ENCODE peak calls at places on chromosome 10, in five cellular contexts. Y is right lobe of liver, G is Panc1, R is Peyer's patch, U is fibroblast of pulmonary artery. X is an unnamed sample.
A peak's percentile ranks its signal among the peaks of the same experiment; 100 is the strongest.

GRCh38 chr10:85235258-85235657 is 906.9 kb downstream of the CCSER2 start:
- DNase-seq in Y (no peak), G (no peak), R (no peak), U (no peak), X (no peak)

GRCh38 chr10:103584216-103585010 is 90.9 kb downstream of the NEURL1 start:
- DNase-seq in Y (no peak), G (no peak), R (peak; percentile 35), U (no peak), X (no peak)

GRCh38 chr10:58017719-58018367 is 249.9 kb downstream of the IPMK start:
- DNase-seq in Y (no peak), G (no peak), R (no peak), U (peak; percentile 85), X (no peak)

GRCh38 chr10:42941245-42941644 is 135.6 kb upstream of the RET start:
- DNase-seq in Y (no peak), G (no peak), R (no peak), U (no peak), X (no peak)

GRCh38 chr10:79185067-79185774 is 116.5 kb downstream of the ZMIZ1 start:
- DNase-seq in Y (no peak), G (no peak), R (no peak), U (no peak), X (no peak)

GRCh38 chr10:3668276-3668960 is 116.6 kb downstream of the KLF6 start:
- DNase-seq in Y (peak; percentile 69), G (no peak), R (peak; percentile 65), U (peak; percentile 94), X (peak; percentile 59)

GRCh38 chr10:95445837-95446347 is 115.3 kb downstream of the SORBS1 start:
- DNase-seq in Y (no peak), G (peak; percentile 59), R (no peak), U (peak; percentile 84), X (peak; percentile 53)

GRCh38 chr10:43046288-43046991 is 30.4 kb upstream of the RET start:
- DNase-seq in Y (peak; percentile 25), G (no peak), R (no peak), U (no peak), X (no peak)

GRCh38 chr10:29535012-29535777 is 99.6 kb downstream of the SVIL start:
- DNase-seq in Y (no peak), G (peak; percentile 22), R (no peak), U (peak; percentile 75), X (peak; percentile 87)

GRCh38 chr10:56319386-56319785 is 41.7 kb downstream of the ZWINT start:
- DNase-seq in Y (no peak), G (no peak), R (no peak), U (no peak), X (no peak)

GRCh38 chr10:119761106-119761505 is 35.3 kb downstream of the INPP5F start:
- DNase-seq in Y (no peak), G (no peak), R (no peak), U (peak; percentile 84), X (no peak)

GRCh38 chr10:78806805-78807221 is 262.0 kb upstream of the ZMIZ1 start:
- DNase-seq in Y (no peak), G (no peak), R (no peak), U (no peak), X (no peak)

GRCh38 chr10:103284170-103284569 is 7.2 kb downstream of the INA start:
- DNase-seq in Y (no peak), G (no peak), R (no peak), U (peak; percentile 62), X (no peak)

GRCh38 chr10:28087675-28088351 is 88.9 kb upstream of the ODAD2 start:
- DNase-seq in Y (no peak), G (no peak), R (no peak), U (peak; percentile 79), X (no peak)

GRCh38 chr10:22609719-22610118 is 104.7 kb downstream of the PIP4K2A start:
- DNase-seq in Y (no peak), G (no peak), R (no peak), U (no peak), X (no peak)

GRCh38 chr10:68135362-68135761 is 26.1 kb downstream of the MYPN start:
- DNase-seq in Y (no peak), G (peak; percentile 57), R (no peak), U (peak; percentile 45), X (no peak)

GRCh38 chr10:34061846-34062245 is 727.4 kb upstream of the NRP1 start:
- DNase-seq in Y (no peak), G (no peak), R (no peak), U (no peak), X (no peak)

GRCh38 chr10:31754803-31755624 is 173.6 kb downstream of the ARHGAP12 start:
- DNase-seq in Y (peak; percentile 81), G (no peak), R (no peak), U (no peak), X (peak; percentile 76)

GRCh38 chr10:86752311-86752710 is 4.1 kb upstream of the BMPR1A start:
- DNase-seq in Y (no peak), G (no peak), R (no peak), U (no peak), X (no peak)

GRCh38 chr10:88810196-88810961 is 7.8 kb downstream of the LIPM start:
- DNase-seq in Y (no peak), G (peak; percentile 33), R (peak; percentile 17), U (peak; percentile 83), X (no peak)

GRCh38 chr10:81866753-81867152 is 8.2 kb upstream of the NRG3 start:
- DNase-seq in Y (no peak), G (no peak), R (no peak), U (peak; percentile 71), X (no peak)

GRCh38 chr10:14466256-14466655 is 135.5 kb upstream of the FRMD4A start:
- DNase-seq in Y (no peak), G (no peak), R (no peak), U (peak; percentile 35), X (peak; percentile 3)

GRCh38 chr10:75180592-75180991 is 30.0 kb upstream of the VDAC2 start:
- DNase-seq in Y (no peak), G (no peak), R (no peak), U (peak; percentile 51), X (no peak)
- H3K4me3 ChIP-seq in Y (no peak overlapping the region), G (no peak overlapping the region), R (no peak overlapping the region), U (no peak overlapping the region), X (no peak overlapping the region)

GRCh38 chr10:71746344-71747037 is 26.8 kb downstream of the VSIR start:
- DNase-seq in Y (no peak), G (no peak), R (peak; percentile 44), U (no peak), X (no peak)
- H3K4me3 ChIP-seq in Y (no peak overlapping the region), G (no peak overlapping the region), R (no peak overlapping the region), U (no peak overlapping the region), X (no peak overlapping the region)

DNA sequence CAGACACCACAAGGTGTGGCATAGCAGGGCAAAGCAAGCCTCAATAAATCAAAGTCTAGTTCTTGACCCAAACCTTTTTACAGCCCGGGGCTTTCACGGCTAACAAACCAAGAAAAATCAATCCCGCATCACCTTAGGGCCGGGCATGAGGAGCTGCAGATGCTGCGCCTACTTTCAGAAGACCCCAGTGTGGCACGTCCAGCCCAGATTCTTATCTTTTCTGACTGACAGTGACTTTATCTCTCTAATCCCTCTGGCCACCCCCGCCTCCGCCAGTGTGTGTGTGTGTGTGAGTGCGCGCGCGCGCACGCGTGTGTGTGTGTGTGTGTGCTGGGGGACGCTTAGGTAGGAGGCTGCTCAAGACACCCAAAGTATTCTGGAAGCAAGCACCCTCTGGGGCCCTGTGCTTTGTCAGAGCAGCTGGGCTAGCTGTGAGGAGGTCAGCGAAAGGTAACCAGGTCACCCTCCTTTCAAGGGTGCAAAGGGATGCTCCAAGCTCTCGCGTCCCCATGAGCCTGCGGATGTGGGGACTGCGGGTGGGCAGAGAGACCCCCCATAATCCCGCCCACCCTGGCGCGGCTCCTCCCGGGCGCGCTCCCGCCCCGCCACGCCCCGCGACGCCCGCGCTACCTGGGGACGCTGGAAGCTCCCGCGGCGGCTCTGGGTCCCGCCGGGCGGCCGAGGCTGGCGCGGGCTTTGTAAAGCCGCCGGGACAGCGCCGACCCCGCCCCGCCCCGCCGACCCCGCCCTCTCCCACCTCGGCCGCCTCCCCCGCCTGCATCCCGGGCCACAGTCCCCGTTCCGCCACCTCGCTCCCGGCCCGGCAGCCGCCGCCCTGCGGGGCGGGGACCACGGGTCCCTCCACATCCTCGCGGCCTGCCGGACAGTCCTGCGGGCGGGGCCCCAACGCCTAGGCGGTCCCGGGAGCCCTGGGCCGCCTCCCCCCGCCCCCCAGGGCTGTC is 57.1 kb upstream of the RHOBTB1 start:
- DNase-seq in Y (peak; percentile 54), G (no peak), R (no peak), U (peak; percentile 15), X (no peak)
- H3K4me3 ChIP-seq in Y (peak overlapping the region; percentile 26), G (peak overlapping the region; percentile 47), R (peak overlapping the region; percentile 41), U (peak overlapping the region; percentile 53), X (peak overlapping the region; percentile 72)

DNA sequence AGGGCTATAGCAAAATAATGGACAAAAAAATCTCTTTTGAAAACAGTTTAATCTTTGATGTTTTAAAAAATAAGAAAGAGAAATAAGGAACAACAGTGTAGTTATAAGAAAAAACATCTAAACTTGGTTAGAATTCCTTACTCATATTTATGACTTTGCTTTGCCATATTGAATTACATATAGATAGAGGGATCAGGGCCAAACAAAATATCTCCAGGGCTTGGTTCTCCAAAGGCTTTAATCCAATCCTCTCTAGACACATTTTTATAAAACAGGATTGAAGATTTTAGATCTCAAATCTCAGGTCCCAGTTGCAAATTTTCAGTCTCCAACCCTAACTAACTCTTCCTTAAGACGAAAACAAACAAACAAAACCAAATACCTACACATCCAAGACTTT is 72.6 kb upstream of the RHOBTB1 start:
- DNase-seq in Y (no peak), G (no peak), R (no peak), U (no peak), X (no peak)
- H3K4me3 ChIP-seq in Y (no peak overlapping the region), G (no peak overlapping the region), R (no peak overlapping the region), U (no peak overlapping the region), X (no peak overlapping the region)